ENCODE peak calls at places on chromosomes 2 and 18, in six cellular contexts. O, W, I, A, L and E are unnamed samples. For H3K4me1, the result is how much of the 10 kb centered on the place peaks cover.

GRCh38 chr2:120461546-120462537 is 115.9 kb downstream of the INHBB start:
- DNase-seq in A (no peak), L (no peak), W (no peak), I (no peak), O (no peak), E (no peak)

GRCh38 chr18:31619291-31619690 is 27.6 kb downstream of the TTR start:
- DNase-seq in O (no peak), L (no peak), A (no peak), I (no peak), W (no peak), E (no peak)

GRCh38 chr2:176582183-176582582 is 312.9 kb downstream of the MTX2 start:
- DNase-seq in L (no peak), A (no peak), I (no peak), W (no peak), O (no peak), E (no peak)

GRCh38 chr2:45394842-45395241 is 216.2 kb downstream of the SRBD1 start:
- DNase-seq in A (no peak), W (no peak), O (no peak), L (no peak), I (no peak), E (no peak)

GRCh38 chr2:36380624-36381481 is 25.3 kb downstream of the CRIM1 start:
- DNase-seq in L (peak), A (no peak), I (peak), O (peak), W (no peak), E (no peak)

GRCh38 chr18:61546598-61546997 is 213.4 kb downstream of the CDH20 start:
- DNase-seq in I (no peak), L (no peak), O (no peak), A (no peak), W (no peak), E (no peak)

GRCh38 chr2:111662039-111662740 is 221.8 kb downstream of the ANAPC1 start:
- DNase-seq in L (peak), O (no peak), W (no peak), A (no peak), I (no peak), E (peak)

GRCh38 chr2:177983183-177983788 is 89.3 kb downstream of the PDE11A start:
- DNase-seq in O (peak), W (peak), A (no peak), L (no peak), I (peak), E (no peak)

GRCh38 chr2:14628906-14629305 is 3.6 kb upstream of the LRATD1 start:
- DNase-seq in L (no peak), I (no peak), W (no peak), A (no peak), O (peak), E (no peak)

GRCh38 chr2:79437416-79438281 is 75.2 kb upstream of the CTNNA2 start:
- DNase-seq in O (no peak), I (no peak), A (no peak), L (peak), W (no peak), E (no peak)

GRCh38 chr2:120291464-120292311 is 39.0 kb downstream of the RALB start:
- DNase-seq in W (peak), I (no peak), A (no peak), L (no peak), O (no peak), E (no peak)

GRCh38 chr2:163698857-163699256 is 37.0 kb downstream of the FIGN start:
- DNase-seq in A (no peak), O (no peak), I (no peak), L (no peak), W (no peak), E (no peak)

GRCh38 chr2:68352651-68353386 is 12.3 kb upstream of the PLEK start:
- DNase-seq in I (no peak), W (peak), A (no peak), O (no peak), L (no peak), E (no peak)

GRCh38 chr18:36187826-36188721 is 777 bp downstream of the MOCOS start:
- DNase-seq in A (peak), W (peak), O (no peak), I (no peak), L (peak), E (peak)

GRCh38 chr18:79465392-79465991 is 69.8 kb downstream of the NFATC1 start:
- DNase-seq in L (peak), I (no peak), O (peak), A (no peak), W (no peak), E (no peak)

GRCh38 chr2:219123356-219124143 is 37.1 kb downstream of the NHEJ1 start:
- DNase-seq in A (no peak), L (no peak), W (no peak), O (peak), I (no peak), E (no peak)

GRCh38 chr2:240624950-240625621 is at the start of gene GPR35:
- DNase-seq in A (peak), I (no peak), O (peak), L (no peak), W (peak), E (no peak)

GRCh38 chr2:47208852-47209606 is 53.9 kb upstream of the STPG4 start:
- DNase-seq in W (no peak), A (no peak), I (no peak), O (no peak), L (no peak), E (no peak)

DNA sequence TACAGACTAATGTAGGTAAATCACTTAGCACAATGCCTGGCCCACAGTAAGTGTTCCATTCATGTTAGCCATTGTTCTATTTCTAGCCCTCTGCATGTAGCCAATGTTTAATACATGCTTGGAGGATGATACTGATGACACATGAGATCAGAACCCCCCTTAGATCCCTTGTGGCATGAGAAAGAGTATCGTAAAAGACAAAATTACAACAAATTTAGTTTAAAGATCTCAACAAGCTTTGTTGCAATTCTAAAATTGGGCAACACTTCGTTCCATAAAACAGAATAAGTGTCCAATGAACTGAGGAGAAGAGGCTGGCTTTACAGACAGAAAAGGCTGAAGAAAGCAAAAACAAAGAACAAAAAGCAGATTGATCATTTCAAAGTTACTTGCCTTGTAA is 148.8 kb upstream of the SLC1A4 start:
- DNase-seq in L (no peak), I (no peak), O (no peak), W (no peak), A (no peak), E (no peak)
- TF ChIP-seq POLR2AphosphoS5 in L (no peak), I (no peak), O (no peak), W (no peak), A (no peak), E (peak)

GRCh38 chr2:179268277-179268935 is 3.8 kb upstream of the SESTD1 start:
- DNase-seq in W (no peak), L (no peak), I (no peak), O (no peak), A (no peak), E (no peak)
- H3K4me1 ChIP-seq in W (under half), L (under half), I (under half), O (under half), A (under half), E (under half)

GRCh38 chr2:225429718-225430117 is 30.2 kb downstream of the NYAP2 start:
- DNase-seq in O (no peak), W (no peak), I (peak), L (no peak), A (no peak), E (no peak)

GRCh38 chr2:225438263-225438662 is 38.8 kb downstream of the NYAP2 start:
- DNase-seq in A (no peak), L (no peak), W (no peak), O (no peak), I (peak), E (no peak)

GRCh38 chr2:225431387-225431786 is 31.9 kb downstream of the NYAP2 start:
- DNase-seq in L (no peak), I (peak), O (no peak), W (no peak), A (no peak), E (no peak)

GRCh38 chr2:225437319-225437718 is 37.8 kb downstream of the NYAP2 start:
- DNase-seq in L (no peak), A (no peak), W (no peak), O (no peak), I (no peak), E (no peak)

GRCh38 chr2:225434014-225434413 is 34.5 kb downstream of the NYAP2 start:
- DNase-seq in W (no peak), O (no peak), A (no peak), I (no peak), L (no peak), E (no peak)
- TF ChIP-seq EP300 in W (no peak), O (no peak), A (no peak), I (no peak), L (no peak), E (no peak)

DNA sequence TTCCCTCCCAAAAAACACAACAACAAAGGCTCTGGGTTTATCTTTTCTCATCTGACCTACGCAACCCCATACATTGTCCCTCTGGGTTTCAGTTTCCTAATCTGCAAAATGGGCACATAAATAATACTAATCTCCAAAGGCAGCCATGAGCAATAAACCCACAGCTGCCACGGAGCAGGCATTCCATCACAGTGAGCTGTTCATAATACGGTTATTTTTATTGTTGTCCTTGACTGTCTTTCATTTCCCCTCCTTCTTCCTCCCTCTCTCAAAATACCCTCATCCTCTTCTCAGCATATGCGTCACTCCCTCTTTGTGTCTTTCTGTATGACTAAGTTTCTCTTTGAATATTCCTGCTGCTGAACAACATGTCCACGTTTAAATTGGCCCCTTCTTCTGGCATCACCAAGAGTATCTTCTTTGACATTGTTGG is 129.8 kb upstream of the CAB39 start:
- DNase-seq in W (no peak), A (no peak), O (no peak), L (no peak), I (no peak), E (no peak)
- TF ChIP-seq POLR2AphosphoS5 in W (no peak), A (no peak), O (no peak), L (no peak), I (no peak), E (no peak)

DNA sequence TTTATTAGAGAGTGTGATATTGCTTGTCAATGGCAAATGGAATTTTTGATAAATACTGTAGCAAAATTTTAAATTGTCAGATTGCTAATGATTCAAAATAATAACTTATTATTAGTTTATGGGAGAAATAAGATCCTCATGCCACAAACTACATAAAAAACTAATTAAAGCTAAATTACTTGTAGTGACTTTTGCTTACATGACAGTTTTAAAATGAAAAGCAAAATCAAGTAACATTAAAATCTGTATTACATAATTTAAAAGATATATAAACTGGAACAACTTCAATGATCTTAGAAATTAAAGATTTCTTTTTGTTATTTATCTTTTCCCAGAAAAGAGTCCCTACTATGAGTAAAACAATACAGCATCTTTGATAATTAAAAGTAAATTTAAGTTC is 17.7 kb upstream of the RND3 start:
- DNase-seq in W (no peak), O (no peak), L (no peak), I (no peak), A (no peak), E (no peak)
- H3K4me1 ChIP-seq in W (under half), O (under half), L (under half), I (under half), A (under half), E (under half)

GRCh38 chr2:20196053-20196880 is 28.7 kb downstream of the SDC1 start:
- DNase-seq in O (peak), A (no peak), L (no peak), W (no peak), I (no peak), E (no peak)
- TF ChIP-seq EP300 in O (no peak), A (no peak), L (no peak), W (no peak), I (no peak), E (no peak)

DNA sequence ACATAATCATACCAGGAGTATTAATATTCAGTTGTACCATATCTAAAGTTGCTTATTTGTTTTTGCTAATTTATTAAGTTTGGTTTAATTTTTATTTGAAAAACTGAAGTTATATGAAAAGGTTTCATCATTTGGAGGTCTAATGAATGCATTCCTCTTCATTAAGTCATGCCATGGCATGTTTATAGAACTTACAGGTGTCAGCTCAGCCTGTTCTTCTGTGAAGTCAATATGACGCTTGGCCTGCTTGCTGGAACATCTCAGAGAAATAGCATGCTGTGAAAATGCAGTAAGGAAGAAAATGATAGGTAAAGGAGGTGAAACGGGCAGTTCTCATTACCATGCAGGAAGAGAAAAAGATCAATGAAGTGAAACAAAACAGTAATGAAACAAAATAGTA is 58.2 kb downstream of the RAPH1 start:
- DNase-seq in A (no peak), W (no peak), I (no peak), O (no peak), L (no peak), E (no peak)
- TF ChIP-seq POLR2AphosphoS5 in A (no peak), W (no peak), I (no peak), O (no peak), L (no peak), E (no peak)

GRCh38 chr2:233353769-233354499 is at the start of gene DGKD:
- DNase-seq in O (peak), L (peak), I (peak), W (peak), A (no peak), E (no peak)
- H3K4me1 ChIP-seq in O (half or more), L (under half), I (under half), W (under half), A (under half), E (half or more)

DNA sequence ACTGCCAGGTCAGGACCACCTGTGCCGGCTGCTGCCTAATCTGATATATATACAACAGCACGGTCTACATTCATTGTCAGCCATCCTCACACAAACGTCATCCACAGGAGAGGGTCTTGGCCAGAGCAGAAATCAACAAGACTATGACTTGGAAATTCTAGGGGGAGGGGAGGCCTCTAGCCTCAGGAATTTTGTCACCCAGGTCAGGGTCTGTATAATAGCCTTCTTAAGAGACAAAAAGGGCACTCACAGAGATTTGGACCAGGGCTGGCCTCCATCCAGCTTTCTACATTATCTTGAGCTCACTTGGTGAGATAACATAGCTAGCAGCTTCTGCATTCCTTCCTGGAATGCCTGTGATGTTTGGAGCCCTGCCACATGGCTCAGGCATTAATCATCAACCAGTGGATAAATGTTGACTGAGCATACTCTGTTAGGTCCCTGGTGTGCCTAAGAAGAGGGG is 50.4 kb upstream of the CTIF start:
- DNase-seq in I (no peak), W (no peak), A (no peak), L (no peak), O (peak), E (no peak)
- TF ChIP-seq EP300 in I (peak), W (no peak), A (no peak), L (no peak), O (no peak), E (no peak)